ENCODE peak calls at places on chromosomes 11 and 22, in five cellular contexts. R is HFFc6; W is Panc1; S is CD8-positive, alpha-beta T cell; H is Calu3. Y is an unnamed sample.

GRCh38 chr11:46112961-46113617 is 8.2 kb downstream of the PHF21A start:
- DNase-seq in R (peak; percentile 46), W (no peak), S (peak; percentile 18), H (peak; percentile 30), Y (peak; percentile 48)

GRCh38 chr11:31810779-31811647 is at the start of gene PAX6:
- DNase-seq in R (no peak), W (no peak), S (no peak), H (peak; percentile 49), Y (no peak)

GRCh38 chr22:44147821-44148574 is 32.7 kb upstream of the PARVG start:
- DNase-seq in R (no peak), W (no peak), S (no peak), H (no peak), Y (no peak)

GRCh38 chr11:116112031-116112935 is 608.1 kb upstream of the CADM1 start:
- DNase-seq in R (no peak), W (no peak), S (no peak), H (no peak), Y (no peak)

GRCh38 chr11:106062592-106062949 is 14.6 kb downstream of the KBTBD3 start:
- DNase-seq in R (no peak), W (no peak), S (no peak), H (no peak), Y (no peak)

GRCh38 chr11:105577645-105578044 is 32.2 kb upstream of the GRIA4 start:
- DNase-seq in R (no peak), W (peak; percentile 36), S (no peak), H (no peak), Y (no peak)

GRCh38 chr22:36301384-36301828 is 48.5 kb downstream of the APOL1 start:
- DNase-seq in R (peak; percentile 52), W (no peak), S (peak; percentile 85), H (peak; percentile 82), Y (peak; percentile 73)

GRCh38 chr11:43404406-43404805 is 45.7 kb downstream of the TTC17 start:
- DNase-seq in R (no peak), W (no peak), S (no peak), H (no peak), Y (no peak)

GRCh38 chr11:16776716-16777115 is 38.3 kb downstream of the C11orf58 start:
- DNase-seq in R (no peak), W (no peak), S (no peak), H (no peak), Y (no peak)

GRCh38 chr22:49415219-49415951 is 412.3 kb downstream of the BRD1 start:
- DNase-seq in R (no peak), W (no peak), S (no peak), H (no peak), Y (no peak)

GRCh38 chr11:18802381-18803257 is 11.0 kb upstream of the PTPN5 start:
- DNase-seq in R (peak; percentile 57), W (peak; percentile 20), S (peak; percentile 26), H (peak; percentile 65), Y (peak; percentile 66)

GRCh38 chr11:91394718-91395414 is 829.8 kb upstream of the FAT3 start:
- DNase-seq in R (no peak), W (no peak), S (no peak), H (peak; percentile 34), Y (no peak)

GRCh38 chr22:26894766-26895485 is 237.5 kb downstream of the MIAT start:
- DNase-seq in R (peak; percentile 89), W (peak; percentile 32), S (no peak), H (peak; percentile 44), Y (peak; percentile 81)

GRCh38 chr11:2717561-2717960 is 17.8 kb upstream of the KCNQ1OT1 start:
- DNase-seq in R (no peak), W (no peak), S (no peak), H (no peak), Y (no peak)

GRCh38 chr11:17263803-17264202 is 12.7 kb upstream of the NUCB2 start:
- DNase-seq in R (peak; percentile 39), W (no peak), S (no peak), H (no peak), Y (peak; percentile 47)

GRCh38 chr22:18023509-18024275 is 669 bp downstream of the MICAL3 start:
- DNase-seq in R (peak; percentile 76), W (no peak), S (no peak), H (peak; percentile 64), Y (peak; percentile 86)

GRCh38 chr11:118609380-118610219 is 2.2 kb downstream of the PHLDB1 start:
- DNase-seq in R (peak; percentile 30), W (no peak), S (peak; percentile 29), H (no peak), Y (no peak)

GRCh38 chr11:10032991-10033390 is 261.0 kb downstream of the SBF2 start:
- DNase-seq in R (peak; percentile 26), W (no peak), S (no peak), H (no peak), Y (no peak)

GRCh38 chr11:69992943-69993694 is 85.0 kb upstream of the ANO1 start:
- DNase-seq in R (no peak), W (no peak), S (no peak), H (no peak), Y (peak; percentile 13)

GRCh38 chr22:18057568-18058209 is 20.1 kb upstream of the PEX26 start:
- DNase-seq in R (peak; percentile 94), W (peak; percentile 63), S (no peak), H (peak; percentile 72), Y (peak; percentile 99)

GRCh38 chr22:48950151-48950915 is 877.3 kb downstream of the BRD1 start:
- DNase-seq in R (no peak), W (no peak), S (no peak), H (no peak), Y (no peak)

GRCh38 chr11:2741377-2742131 is 41.8 kb upstream of the KCNQ1OT1 start:
- DNase-seq in R (peak; percentile 37), W (no peak), S (no peak), H (no peak), Y (peak; percentile 79)

GRCh38 chr11:129937592-129938238 is 42.3 kb upstream of the NFRKB start:
- DNase-seq in R (no peak), W (no peak), S (no peak), H (no peak), Y (no peak)

GRCh38 chr11:68941324-68942089 is 37.8 kb downstream of the IGHMBP2 start:
- DNase-seq in R (no peak), W (no peak), S (no peak), H (no peak), Y (no peak)

GRCh38 chr11:68939583-68940555 is 36.2 kb downstream of the IGHMBP2 start:
- DNase-seq in R (no peak), W (no peak), S (no peak), H (no peak), Y (no peak)

GRCh38 chr11:68940651-68941323 is 37.1 kb downstream of the IGHMBP2 start:
- DNase-seq in R (no peak), W (no peak), S (no peak), H (no peak), Y (no peak)

GRCh38 chr11:68942090-68942620 is 38.5 kb downstream of the IGHMBP2 start:
- DNase-seq in R (no peak), W (no peak), S (no peak), H (no peak), Y (no peak)

GRCh38 chr11:68942751-68943271 is 38.0 kb downstream of the MRGPRD start:
- DNase-seq in R (no peak), W (no peak), S (no peak), H (no peak), Y (no peak)
- TF ChIP-seq CTCF in R (no peak), W (no peak), S (no peak), H (no peak), Y (no peak)

GRCh38 chr11:114027941-114028340 is 31.6 kb upstream of the ZBTB16 start:
- DNase-seq in R (no peak), W (no peak), S (no peak), H (no peak), Y (no peak)

GRCh38 chr11:114027396-114027795 is 32.1 kb upstream of the ZBTB16 start:
- DNase-seq in R (no peak), W (no peak), S (no peak), H (no peak), Y (no peak)

GRCh38 chr11:114031599-114032320 is 27.8 kb upstream of the ZBTB16 start:
- DNase-seq in R (no peak), W (no peak), S (no peak), H (no peak), Y (no peak)

GRCh38 chr11:114025329-114025907 is 34.1 kb upstream of the ZBTB16 start:
- DNase-seq in R (no peak), W (no peak), S (no peak), H (no peak), Y (no peak)

GRCh38 chr11:114026355-114026754 is 33.2 kb upstream of the ZBTB16 start:
- DNase-seq in R (no peak), W (no peak), S (peak; percentile 28), H (no peak), Y (peak; percentile 34)
- TF ChIP-seq CTCF in R (peak; percentile 31), W (no peak), S (no peak), H (no peak), Y (no peak)

DNA sequence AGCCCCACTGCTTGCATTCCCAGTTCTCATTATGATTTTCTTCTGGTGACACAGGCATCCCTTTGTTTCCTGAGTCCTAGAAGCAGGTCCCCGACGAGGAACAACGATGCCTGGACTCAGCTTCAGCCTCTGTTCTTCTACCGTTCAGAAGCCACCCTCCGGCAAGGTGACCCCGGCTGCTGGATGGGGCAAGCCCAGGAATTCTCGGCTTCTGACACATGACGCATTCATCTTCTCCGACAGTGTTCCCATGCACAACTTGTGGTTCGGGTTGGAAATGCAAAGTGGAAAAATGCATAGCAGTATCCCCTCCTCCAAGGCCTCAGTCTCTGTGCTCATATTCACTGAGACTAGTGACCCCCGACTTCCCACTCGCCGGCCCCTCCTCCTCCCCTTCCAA is 70.1 kb upstream of the NTM start:
- DNase-seq in R (no peak), W (no peak), S (no peak), H (no peak), Y (no peak)
- TF ChIP-seq CTCF in R (no peak), W (no peak), S (no peak), H (no peak), Y (no peak)

GRCh38 chr11:8217926-8218325 is 45.8 kb downstream of the LMO1 start:
- DNase-seq in R (no peak), W (no peak), S (no peak), H (no peak), Y (no peak)

GRCh38 chr11:8220261-8221024 is 43.2 kb downstream of the LMO1 start:
- DNase-seq in R (no peak), W (no peak), S (no peak), H (no peak), Y (no peak)

GRCh38 chr11:8218840-8219239 is 44.8 kb downstream of the LMO1 start:
- DNase-seq in R (no peak), W (no peak), S (no peak), H (no peak), Y (no peak)

GRCh38 chr11:8218409-8218808 is 45.3 kb downstream of the LMO1 start:
- DNase-seq in R (no peak), W (no peak), S (no peak), H (no peak), Y (no peak)

DNA sequence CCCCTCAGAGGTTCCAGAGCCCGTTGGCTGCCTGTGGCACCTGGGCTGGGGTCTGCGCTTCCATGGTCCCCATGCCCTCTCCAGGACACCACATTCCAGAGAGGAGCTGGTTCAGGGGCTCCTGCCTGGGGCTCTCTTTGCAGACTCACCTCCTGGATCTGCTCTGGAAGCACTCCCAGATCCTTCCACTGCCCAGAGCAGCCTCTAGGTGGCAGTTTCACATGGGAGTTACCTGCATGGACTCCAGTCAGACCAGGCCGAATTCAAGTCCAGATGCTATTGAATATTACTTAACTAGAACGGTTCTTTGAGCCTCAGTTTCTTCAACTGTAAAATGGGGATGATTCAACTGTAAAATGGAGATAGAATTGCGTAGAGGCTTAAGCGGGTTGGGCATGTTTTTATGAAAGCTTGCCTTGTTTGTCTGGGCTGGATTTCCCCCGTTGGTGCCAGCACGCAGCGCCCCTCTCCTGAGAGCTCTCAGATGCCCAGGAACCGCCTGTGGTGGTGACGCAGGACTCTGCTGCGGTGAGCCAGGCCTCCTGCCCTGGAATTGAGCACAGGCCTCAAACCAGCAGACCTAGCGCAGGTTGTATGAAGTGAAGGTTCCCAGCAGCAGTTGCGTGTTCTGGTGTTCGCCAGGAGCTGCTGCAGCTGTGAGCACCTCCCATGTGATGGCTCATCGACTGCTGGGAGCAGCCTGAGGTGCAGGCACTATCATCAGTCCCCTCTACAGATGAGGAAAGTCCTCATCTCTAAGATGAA is 44.2 kb downstream of the LMO1 start:
- DNase-seq in R (peak; percentile 37), W (peak; percentile 54), S (no peak), H (peak; percentile 64), Y (peak; percentile 65)
- TF ChIP-seq CTCF in R (peak; percentile 79), W (peak; percentile 98), S (no peak), H (peak; percentile 62), Y (peak; percentile 72)